ENCODE peak calls at places on chromosome 11, in eight cellular contexts. One of them, this sample, is unnamed.

GRCh38 chr11:32358729-32359128 is 76.6 kb downstream of the WT1 start:
- DNase-seq in ascending aorta: no peak
- DNase-seq in upper lobe of right lung: no peak
- DNase-seq in endothelial cell: no peak
- DNase-seq in ovary: peak
- DNase-seq in dorsolateral prefrontal cortex: no peak
- DNase-seq in spleen: no peak
- DNase-seq in body of pancreas: no peak
- DNase-seq in this sample: no peak

GRCh38 chr11:112724194-112724790 is 236.9 kb upstream of the NCAM1 start:
- DNase-seq in spleen: no peak
- DNase-seq in dorsolateral prefrontal cortex: no peak
- DNase-seq in body of pancreas: no peak
- DNase-seq in ascending aorta: no peak
- DNase-seq in endothelial cell: no peak
- DNase-seq in ovary: no peak
- DNase-seq in upper lobe of right lung: no peak
- DNase-seq in this sample: no peak

GRCh38 chr11:126034880-126035279 is 27.8 kb downstream of the CDON start:
- DNase-seq in ovary: no peak
- DNase-seq in ascending aorta: no peak
- DNase-seq in body of pancreas: no peak
- DNase-seq in endothelial cell: no peak
- DNase-seq in dorsolateral prefrontal cortex: no peak
- DNase-seq in upper lobe of right lung: no peak
- DNase-seq in spleen: no peak
- DNase-seq in this sample: no peak

GRCh38 chr11:134581966-134582787 is 170.1 kb upstream of the B3GAT1 start:
- DNase-seq in body of pancreas: no peak
- DNase-seq in endothelial cell: no peak
- DNase-seq in dorsolateral prefrontal cortex: no peak
- DNase-seq in spleen: no peak
- DNase-seq in ascending aorta: no peak
- DNase-seq in upper lobe of right lung: no peak
- DNase-seq in ovary: no peak
- DNase-seq in this sample: peak

GRCh38 chr11:2930705-2931415 is 1.6 kb upstream of the PHLDA2 start:
- DNase-seq in ovary: no peak
- DNase-seq in dorsolateral prefrontal cortex: no peak
- DNase-seq in body of pancreas: peak
- DNase-seq in endothelial cell: peak
- DNase-seq in ascending aorta: no peak
- DNase-seq in upper lobe of right lung: peak
- DNase-seq in spleen: peak
- DNase-seq in this sample: no peak

GRCh38 chr11:119460582-119460981 is 37.6 kb upstream of the THY1 start:
- DNase-seq in dorsolateral prefrontal cortex: no peak
- DNase-seq in upper lobe of right lung: no peak
- DNase-seq in body of pancreas: no peak
- DNase-seq in ascending aorta: no peak
- DNase-seq in spleen: no peak
- DNase-seq in endothelial cell: no peak
- DNase-seq in ovary: no peak
- DNase-seq in this sample: no peak

GRCh38 chr11:115476463-115477286 is 27.5 kb downstream of the CADM1 start:
- DNase-seq in upper lobe of right lung: no peak
- DNase-seq in spleen: no peak
- DNase-seq in body of pancreas: no peak
- DNase-seq in dorsolateral prefrontal cortex: no peak
- DNase-seq in endothelial cell: no peak
- DNase-seq in ovary: no peak
- DNase-seq in ascending aorta: no peak
- DNase-seq in this sample: no peak

GRCh38 chr11:112837162-112837826 is 123.9 kb upstream of the NCAM1 start:
- DNase-seq in body of pancreas: peak
- DNase-seq in endothelial cell: peak
- DNase-seq in dorsolateral prefrontal cortex: peak
- DNase-seq in ascending aorta: no peak
- DNase-seq in upper lobe of right lung: no peak
- DNase-seq in spleen: no peak
- DNase-seq in ovary: no peak
- DNase-seq in this sample: no peak

GRCh38 chr11:31815743-31816466 is 4.8 kb upstream of the PAX6 start:
- DNase-seq in ovary: no peak
- DNase-seq in ascending aorta: no peak
- DNase-seq in body of pancreas: no peak
- DNase-seq in dorsolateral prefrontal cortex: no peak
- DNase-seq in spleen: peak
- DNase-seq in endothelial cell: no peak
- DNase-seq in upper lobe of right lung: no peak
- DNase-seq in this sample: no peak

GRCh38 chr11:35083181-35084061 is 55.5 kb upstream of the CD44 start:
- DNase-seq in body of pancreas: peak
- DNase-seq in ovary: peak
- DNase-seq in dorsolateral prefrontal cortex: peak
- DNase-seq in spleen: peak
- DNase-seq in ascending aorta: peak
- DNase-seq in endothelial cell: no peak
- DNase-seq in upper lobe of right lung: peak
- DNase-seq in this sample: peak

GRCh38 chr11:112122206-112122605 is 35.5 kb downstream of the SDHD start:
- DNase-seq in endothelial cell: no peak
- DNase-seq in upper lobe of right lung: no peak
- DNase-seq in body of pancreas: no peak
- DNase-seq in ascending aorta: no peak
- DNase-seq in spleen: no peak
- DNase-seq in dorsolateral prefrontal cortex: no peak
- DNase-seq in ovary: no peak
- DNase-seq in this sample: no peak

GRCh38 chr11:128424271-128424709 is 163.1 kb downstream of the ETS1 start:
- DNase-seq in ascending aorta: peak
- DNase-seq in dorsolateral prefrontal cortex: no peak
- DNase-seq in body of pancreas: no peak
- DNase-seq in ovary: peak
- DNase-seq in endothelial cell: no peak
- DNase-seq in upper lobe of right lung: no peak
- DNase-seq in spleen: no peak
- DNase-seq in this sample: peak

GRCh38 chr11:67303132-67303988 is at the start of gene SSH3:
- DNase-seq in upper lobe of right lung: peak
- DNase-seq in spleen: peak
- DNase-seq in dorsolateral prefrontal cortex: peak
- DNase-seq in endothelial cell: peak
- DNase-seq in ascending aorta: no peak
- DNase-seq in body of pancreas: peak
- DNase-seq in ovary: peak
- DNase-seq in this sample: peak

GRCh38 chr11:76233936-76234703 is 27.8 kb upstream of the WNT11 start:
- DNase-seq in ovary: peak
- DNase-seq in body of pancreas: peak
- DNase-seq in endothelial cell: peak
- DNase-seq in dorsolateral prefrontal cortex: peak
- DNase-seq in spleen: peak
- DNase-seq in ascending aorta: peak
- DNase-seq in upper lobe of right lung: peak
- DNase-seq in this sample: peak

GRCh38 chr11:31810779-31811647 is at the start of gene PAX6:
- DNase-seq in ovary: no peak
- DNase-seq in dorsolateral prefrontal cortex: peak
- DNase-seq in endothelial cell: peak
- DNase-seq in spleen: peak
- DNase-seq in ascending aorta: peak
- DNase-seq in body of pancreas: peak
- DNase-seq in upper lobe of right lung: no peak
- DNase-seq in this sample: no peak

GRCh38 chr11:118281284-118281683 is 17.2 kb upstream of the MPZL2 start:
- DNase-seq in endothelial cell: no peak
- DNase-seq in ascending aorta: no peak
- DNase-seq in ovary: no peak
- DNase-seq in upper lobe of right lung: no peak
- DNase-seq in spleen: no peak
- DNase-seq in body of pancreas: no peak
- DNase-seq in dorsolateral prefrontal cortex: no peak
- DNase-seq in this sample: no peak

GRCh38 chr11:12698049-12698448 is 23.8 kb downstream of the TEAD1 start:
- DNase-seq in ovary: no peak
- DNase-seq in ascending aorta: no peak
- DNase-seq in dorsolateral prefrontal cortex: no peak
- DNase-seq in endothelial cell: no peak
- DNase-seq in spleen: no peak
- DNase-seq in body of pancreas: no peak
- DNase-seq in upper lobe of right lung: no peak
- DNase-seq in this sample: no peak

GRCh38 chr11:120228794-120229384 is 11.1 kb upstream of the POU2F3 start:
- DNase-seq in dorsolateral prefrontal cortex: no peak
- DNase-seq in ovary: no peak
- DNase-seq in body of pancreas: no peak
- DNase-seq in ascending aorta: no peak
- DNase-seq in endothelial cell: no peak
- DNase-seq in upper lobe of right lung: no peak
- DNase-seq in spleen: no peak
- DNase-seq in this sample: no peak

GRCh38 chr11:48164836-48165235 is 51.8 kb upstream of the OR4B1 start:
- DNase-seq in ascending aorta: no peak
- DNase-seq in endothelial cell: no peak
- DNase-seq in spleen: no peak
- DNase-seq in dorsolateral prefrontal cortex: no peak
- DNase-seq in body of pancreas: no peak
- DNase-seq in ovary: no peak
- DNase-seq in upper lobe of right lung: no peak
- DNase-seq in this sample: no peak

GRCh38 chr11:21921151-21921550 is 271.7 kb upstream of the ANO5 start:
- DNase-seq in ovary: no peak
- DNase-seq in ascending aorta: no peak
- DNase-seq in upper lobe of right lung: no peak
- DNase-seq in body of pancreas: no peak
- DNase-seq in endothelial cell: no peak
- DNase-seq in dorsolateral prefrontal cortex: no peak
- DNase-seq in spleen: no peak
- DNase-seq in this sample: no peak

GRCh38 chr11:83819936-83820549 is 533.9 kb upstream of the CCDC90B start:
- DNase-seq in ascending aorta: no peak
- DNase-seq in body of pancreas: peak
- DNase-seq in ovary: no peak
- DNase-seq in spleen: no peak
- DNase-seq in endothelial cell: no peak
- DNase-seq in upper lobe of right lung: no peak
- DNase-seq in dorsolateral prefrontal cortex: no peak
- DNase-seq in this sample: no peak

GRCh38 chr11:83815736-83816135 is 529.6 kb upstream of the CCDC90B start:
- DNase-seq in ascending aorta: no peak
- DNase-seq in body of pancreas: no peak
- DNase-seq in dorsolateral prefrontal cortex: no peak
- DNase-seq in ovary: no peak
- DNase-seq in spleen: no peak
- DNase-seq in endothelial cell: no peak
- DNase-seq in upper lobe of right lung: no peak
- DNase-seq in this sample: no peak

GRCh38 chr11:83818349-83818748 is 532.2 kb upstream of the CCDC90B start:
- DNase-seq in ovary: no peak
- DNase-seq in endothelial cell: no peak
- DNase-seq in spleen: no peak
- DNase-seq in dorsolateral prefrontal cortex: no peak
- DNase-seq in body of pancreas: no peak
- DNase-seq in ascending aorta: no peak
- DNase-seq in upper lobe of right lung: no peak
- DNase-seq in this sample: no peak

GRCh38 chr11:83813296-83813695 is 527.1 kb upstream of the CCDC90B start:
- DNase-seq in upper lobe of right lung: no peak
- DNase-seq in dorsolateral prefrontal cortex: no peak
- DNase-seq in spleen: no peak
- DNase-seq in ovary: no peak
- DNase-seq in body of pancreas: no peak
- DNase-seq in ascending aorta: no peak
- DNase-seq in endothelial cell: no peak
- DNase-seq in this sample: no peak

GRCh38 chr11:83816572-83817187 is 530.5 kb upstream of the CCDC90B start:
- DNase-seq in spleen: no peak
- DNase-seq in endothelial cell: no peak
- DNase-seq in upper lobe of right lung: no peak
- DNase-seq in body of pancreas: no peak
- DNase-seq in dorsolateral prefrontal cortex: no peak
- DNase-seq in ovary: no peak
- DNase-seq in ascending aorta: no peak
- DNase-seq in this sample: no peak
- TF ChIP-seq CTCF in spleen: no peak
- TF ChIP-seq CTCF in endothelial cell: peak
- TF ChIP-seq CTCF in upper lobe of right lung: peak
- TF ChIP-seq CTCF in body of pancreas: peak
- TF ChIP-seq CTCF in dorsolateral prefrontal cortex: peak
- TF ChIP-seq CTCF in ovary: no peak
- TF ChIP-seq CTCF in ascending aorta: no peak
- TF ChIP-seq CTCF in this sample: peak

GRCh38 chr11:15918212-15918611 is 438.1 kb downstream of the SOX6 start:
- DNase-seq in spleen: no peak
- DNase-seq in endothelial cell: no peak
- DNase-seq in upper lobe of right lung: peak
- DNase-seq in ascending aorta: no peak
- DNase-seq in ovary: no peak
- DNase-seq in body of pancreas: peak
- DNase-seq in dorsolateral prefrontal cortex: no peak
- DNase-seq in this sample: no peak
- TF ChIP-seq CTCF in spleen: no peak
- TF ChIP-seq CTCF in endothelial cell: no peak
- TF ChIP-seq CTCF in upper lobe of right lung: no peak
- TF ChIP-seq CTCF in ascending aorta: no peak
- TF ChIP-seq CTCF in ovary: no peak
- TF ChIP-seq CTCF in body of pancreas: no peak
- TF ChIP-seq CTCF in dorsolateral prefrontal cortex: no peak
- TF ChIP-seq CTCF in this sample: no peak

GRCh38 chr11:10076458-10077141 is 217.4 kb downstream of the SBF2 start:
- DNase-seq in ascending aorta: no peak
- DNase-seq in spleen: no peak
- DNase-seq in endothelial cell: peak
- DNase-seq in body of pancreas: peak
- DNase-seq in upper lobe of right lung: no peak
- DNase-seq in dorsolateral prefrontal cortex: peak
- DNase-seq in ovary: peak
- DNase-seq in this sample: no peak
- TF ChIP-seq CTCF in ascending aorta: no peak
- TF ChIP-seq CTCF in spleen: no peak
- TF ChIP-seq CTCF in endothelial cell: peak
- TF ChIP-seq CTCF in body of pancreas: peak
- TF ChIP-seq CTCF in upper lobe of right lung: peak
- TF ChIP-seq CTCF in dorsolateral prefrontal cortex: no peak
- TF ChIP-seq CTCF in ovary: no peak
- TF ChIP-seq CTCF in this sample: no peak

DNA sequence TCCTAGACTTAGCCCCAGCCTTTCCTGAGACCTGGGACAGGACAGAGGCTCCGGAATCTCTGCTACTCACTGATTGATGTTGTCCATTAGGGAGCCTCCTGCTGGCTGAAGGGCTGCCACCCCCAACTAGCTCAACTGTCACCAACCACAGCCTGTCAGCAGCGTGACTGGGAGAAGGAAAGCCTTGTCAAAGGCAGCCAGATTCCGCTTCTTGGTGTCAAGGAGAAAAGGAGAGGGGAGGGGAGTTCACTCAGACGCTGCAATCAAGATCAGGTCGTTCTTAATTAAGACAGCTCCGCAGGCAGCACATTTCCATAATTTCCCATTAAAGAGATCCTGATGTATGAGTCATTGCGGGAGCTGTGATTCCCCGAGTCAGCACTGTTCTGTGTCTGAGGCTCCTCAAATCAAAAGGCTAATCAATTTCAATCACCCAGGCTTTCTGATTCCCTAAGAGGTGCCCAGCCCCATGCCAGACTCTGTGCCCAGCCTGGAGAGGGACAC is 152.8 kb upstream of the ZBED5 start:
- DNase-seq in endothelial cell: peak
- DNase-seq in ovary: no peak
- DNase-seq in dorsolateral prefrontal cortex: peak
- DNase-seq in ascending aorta: no peak
- DNase-seq in upper lobe of right lung: no peak
- DNase-seq in spleen: no peak
- DNase-seq in body of pancreas: peak
- DNase-seq in this sample: no peak
- TF ChIP-seq CTCF in endothelial cell: no peak
- TF ChIP-seq CTCF in ovary: no peak
- TF ChIP-seq CTCF in dorsolateral prefrontal cortex: peak
- TF ChIP-seq CTCF in ascending aorta: peak
- TF ChIP-seq CTCF in upper lobe of right lung: peak
- TF ChIP-seq CTCF in spleen: no peak
- TF ChIP-seq CTCF in body of pancreas: no peak
- TF ChIP-seq CTCF in this sample: peak

This sample was measured in coronary artery.